ENCODE peak calls at places on chromosomes 16 and 17, in seven cellular contexts. C is GM12892, L is H1, G is K562, Q is SK-N-SH, X is GM12878, Z is HepG2. I is an unnamed sample.

GRCh38 chr17:14301279-14301760 is 439 bp downstream of the HS3ST3B1 start:
- DNase-seq in C (no peak), L (no peak), G (peak), Q (peak), X (no peak), Z (no peak), I (no peak)

GRCh38 chr16:55324491-55325447 is 766 bp downstream of the IRX6 start:
- DNase-seq in C (no peak), L (peak), G (no peak), Q (peak), X (no peak), Z (no peak), I (no peak)

GRCh38 chr17:74360993-74361612 is 565 bp downstream of the BTBD17 start:
- DNase-seq in C (no peak), L (no peak), G (no peak), Q (no peak), X (no peak), Z (no peak), I (no peak)

GRCh38 chr16:77227745-77228144 is 28.5 kb downstream of the SYCE1L start:
- DNase-seq in C (no peak), L (no peak), G (no peak), Q (no peak), X (no peak), Z (no peak), I (no peak)

GRCh38 chr17:45019177-45019711 is 32.2 kb downstream of the DCAKD start:
- DNase-seq in C (peak), L (no peak), G (peak), Q (peak), X (no peak), Z (no peak), I (peak)

GRCh38 chr16:1792836-1793577 is 498 bp downstream of the IGFALS start:
- DNase-seq in C (no peak), L (no peak), G (no peak), Q (no peak), X (no peak), Z (no peak), I (no peak)

GRCh38 chr17:75093543-75094158 is 5.9 kb downstream of the SLC16A5 start:
- DNase-seq in C (no peak), L (no peak), G (no peak), Q (no peak), X (no peak), Z (no peak), I (no peak)

GRCh38 chr16:50229149-50229726 is 37.1 kb upstream of the ADCY7 start:
- DNase-seq in C (no peak), L (no peak), G (peak), Q (no peak), X (no peak), Z (no peak), I (no peak)

GRCh38 chr16:23324727-23325126 is 22.6 kb downstream of the SCNN1B start:
- DNase-seq in C (no peak), L (no peak), G (no peak), Q (no peak), X (no peak), Z (peak), I (no peak)

GRCh38 chr17:8822401-8823035 is 23.4 kb upstream of the MFSD6L start:
- DNase-seq in C (no peak), L (peak), G (no peak), Q (no peak), X (no peak), Z (no peak), I (no peak)

GRCh38 chr16:1512174-1512573 is 19.0 kb downstream of the TELO2 start:
- DNase-seq in C (no peak), L (no peak), G (no peak), Q (no peak), X (no peak), Z (no peak), I (no peak)

GRCh38 chr17:2056221-2057129 is 1.6 kb downstream of the HIC1 start:
- DNase-seq in C (no peak), L (peak), G (no peak), Q (no peak), X (no peak), Z (no peak), I (no peak)

GRCh38 chr16:49461517-49461951 is 87.9 kb downstream of the C16orf78 start:
- DNase-seq in C (no peak), L (peak), G (no peak), Q (no peak), X (no peak), Z (no peak), I (no peak)

GRCh38 chr16:88854306-88855111 is 2.2 kb downstream of the GALNS start:
- DNase-seq in C (no peak), L (no peak), G (peak), Q (no peak), X (no peak), Z (no peak), I (no peak)

GRCh38 chr17:59561042-59561441 is 4.4 kb upstream of the DHX40 start:
- DNase-seq in C (peak), L (no peak), G (peak), Q (peak), X (no peak), Z (peak), I (no peak)

GRCh38 chr16:77148121-77148520 is 42.9 kb upstream of the MON1B start:
- DNase-seq in C (no peak), L (no peak), G (no peak), Q (no peak), X (no peak), Z (no peak), I (no peak)

GRCh38 chr16:53945996-53946395 is 242.0 kb downstream of the FTO start:
- DNase-seq in C (no peak), L (no peak), G (peak), Q (peak), X (no peak), Z (peak), I (no peak)

DNA sequence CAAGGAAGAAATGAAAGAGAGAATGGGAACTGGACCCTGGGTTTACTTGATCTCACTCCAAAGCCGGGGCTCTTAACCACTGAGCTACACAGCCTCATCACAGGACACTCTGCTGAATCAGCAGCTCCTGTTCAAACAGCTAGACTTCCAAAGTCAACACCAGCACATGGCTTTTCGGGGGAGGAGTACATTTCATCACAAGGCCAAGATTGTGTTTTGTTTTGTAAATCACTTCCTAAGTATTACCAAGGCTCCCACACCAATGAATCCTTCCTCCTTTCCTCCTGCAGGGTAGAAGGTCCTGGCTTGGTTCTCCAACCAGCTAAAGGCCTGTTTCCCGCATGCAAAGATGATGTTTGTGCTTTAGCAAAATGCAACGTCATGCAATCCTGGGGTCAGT is 152.6 kb downstream of the XYLT1 start:
- DNase-seq in C (no peak), L (no peak), G (no peak), Q (no peak), X (no peak), Z (no peak), I (no peak)
- TF ChIP-seq TAF1 in C (no peak), L (no peak), G (no peak), Q (no peak), X (no peak), Z (no peak), I (no peak)

GRCh38 chr17:39738568-39738901 is 797 bp downstream of the GRB7 start:
- DNase-seq in C (peak), L (peak), G (peak), Q (no peak), X (no peak), Z (peak), I (peak)

GRCh38 chr17:39737761-39738567 is at the start of gene GRB7:
- DNase-seq in C (no peak), L (peak), G (peak), Q (peak), X (no peak), Z (peak), I (peak)

GRCh38 chr17:39740357-39741111 is 2.8 kb downstream of the GRB7 start:
- DNase-seq in C (peak), L (peak), G (peak), Q (peak), X (no peak), Z (peak), I (no peak)

GRCh38 chr17:39739885-39740356 is 2.2 kb downstream of the GRB7 start:
- DNase-seq in C (no peak), L (no peak), G (no peak), Q (peak), X (no peak), Z (peak), I (no peak)

GRCh38 chr17:39739020-39739884 is 1.5 kb downstream of the GRB7 start:
- DNase-seq in C (no peak), L (peak), G (peak), Q (peak), X (no peak), Z (peak), I (no peak)
- TF ChIP-seq POLR2AphosphoS5 in C (no peak), L (peak), G (no peak), Q (no peak), X (no peak), Z (peak), I (no peak)

GRCh38 chr17:83203472-83204221 is 124.2 kb downstream of the METRNL start:
- DNase-seq in C (no peak), L (peak), G (no peak), Q (no peak), X (no peak), Z (no peak), I (no peak)
- TF ChIP-seq TAF1 in C (no peak), L (no peak), G (no peak), Q (no peak), X (no peak), Z (no peak), I (no peak)

DNA sequence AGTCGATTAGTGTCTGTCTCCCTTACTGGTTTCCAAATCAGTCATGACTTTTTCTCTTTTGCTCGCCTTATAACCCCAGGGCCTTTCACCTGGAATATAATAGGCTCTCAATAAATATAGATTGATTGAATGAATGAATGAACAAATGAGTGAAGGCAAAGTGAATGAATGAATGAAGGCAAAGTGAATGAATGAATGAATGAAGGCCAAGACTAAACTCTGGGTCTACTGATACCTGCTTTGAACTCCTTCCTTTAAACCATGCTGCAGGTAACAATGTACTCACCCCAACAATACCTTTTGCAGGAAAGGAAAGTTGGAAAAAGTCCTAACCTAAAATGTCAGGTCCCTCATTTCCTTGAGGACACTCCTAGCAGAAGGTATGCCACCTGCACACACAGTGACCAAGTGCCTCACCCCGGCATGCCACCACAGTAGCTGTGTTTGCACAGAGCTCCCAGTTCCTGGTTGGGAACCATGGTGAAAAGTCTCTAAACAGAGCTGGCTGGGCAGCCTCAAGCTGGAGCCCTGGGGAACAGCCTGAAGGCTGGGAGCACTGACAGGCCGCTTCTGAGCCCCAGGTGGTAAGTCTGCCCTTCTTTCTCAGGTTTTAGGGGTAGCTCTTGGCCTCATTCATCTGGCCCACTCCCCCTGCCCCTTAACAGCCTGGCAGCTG is 42.7 kb upstream of the ANKFN1 start:
- DNase-seq in C (no peak), L (no peak), G (no peak), Q (no peak), X (no peak), Z (no peak), I (no peak)
- TF ChIP-seq POLR2AphosphoS5 in C (no peak), L (no peak), G (no peak), Q (no peak), X (no peak), Z (no peak), I (no peak)

DNA sequence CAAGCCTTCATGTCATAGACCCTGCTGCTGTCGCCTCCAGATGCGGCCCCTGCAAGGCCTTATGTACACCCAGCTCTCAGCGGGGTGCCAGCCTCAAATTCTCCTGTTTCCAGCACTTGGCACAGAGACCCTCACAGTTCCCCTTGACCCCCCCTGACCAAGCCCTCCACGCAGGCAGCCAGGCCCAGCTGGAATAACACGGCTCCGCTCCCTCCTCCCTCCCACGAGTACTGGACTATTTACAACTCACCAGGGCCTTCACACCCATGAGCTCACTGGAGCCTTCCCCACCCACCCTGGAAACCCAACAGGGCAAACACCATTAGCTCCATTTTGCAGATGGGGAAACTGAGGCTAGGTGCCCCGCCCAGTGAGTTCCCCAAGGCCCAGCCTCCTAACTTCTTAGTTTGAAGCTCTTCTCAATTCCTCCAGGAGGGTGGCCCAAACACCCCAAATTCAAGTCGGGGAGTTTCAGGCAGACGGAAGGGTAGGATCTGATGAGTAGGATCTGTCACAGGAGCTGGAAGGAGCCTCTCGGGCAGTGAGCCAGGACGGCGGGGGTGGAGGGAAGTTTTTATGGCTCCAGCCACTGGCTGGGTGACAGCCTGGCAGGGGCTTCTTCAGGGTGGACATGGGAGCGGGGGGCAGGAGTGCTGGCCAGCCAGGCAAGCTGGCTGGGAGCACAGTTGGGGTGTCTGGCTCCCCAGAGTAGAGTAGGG is 17.5 kb upstream of the DLX4 start:
- DNase-seq in C (no peak), L (no peak), G (no peak), Q (peak), X (no peak), Z (no peak), I (no peak)
- TF ChIP-seq TAF1 in C (no peak), L (no peak), G (no peak), Q (no peak), X (no peak), Z (no peak), I (no peak)

DNA sequence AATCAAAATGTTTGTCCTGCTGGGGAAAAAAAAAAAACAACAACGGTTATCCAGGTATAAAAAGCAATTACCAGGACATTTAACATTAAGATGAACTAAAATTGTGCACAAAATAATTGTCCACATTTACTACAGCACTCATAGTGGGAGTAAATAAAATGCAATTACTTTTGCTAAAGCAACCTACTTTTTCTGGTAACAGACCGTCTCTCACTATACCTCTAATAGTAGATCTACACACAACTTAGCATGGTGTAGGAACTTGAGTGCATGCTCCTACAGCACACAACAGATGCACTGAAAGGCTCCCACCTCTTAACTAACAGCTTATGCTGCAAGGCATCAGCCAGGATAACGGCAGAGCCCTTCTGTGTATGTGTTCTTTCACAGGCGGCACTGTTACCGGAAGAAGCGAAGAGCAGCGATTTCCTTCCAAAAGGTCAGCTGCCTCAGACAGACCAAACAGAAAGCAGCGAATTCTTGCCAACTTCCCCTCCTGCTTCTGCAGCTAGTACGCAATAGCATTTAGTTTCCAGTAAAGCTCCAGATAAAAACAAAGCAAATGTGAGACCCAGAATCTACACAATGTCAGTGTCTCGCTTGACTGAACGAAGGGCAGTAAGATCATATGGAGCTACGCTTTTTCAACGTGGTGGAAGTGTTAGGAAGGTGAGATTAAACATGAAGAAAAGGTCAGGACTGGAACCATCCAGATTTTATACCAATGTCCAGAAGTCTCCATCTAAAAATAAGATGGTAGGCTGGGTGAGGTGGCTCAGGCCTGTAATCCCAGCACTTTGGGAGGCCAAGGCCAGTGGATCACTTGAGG is 27.6 kb downstream of the STAT5B start:
- DNase-seq in C (peak), L (no peak), G (no peak), Q (peak), X (peak), Z (peak), I (peak)
- TF ChIP-seq POLR2AphosphoS5 in C (peak), L (no peak), G (no peak), Q (peak), X (peak), Z (peak), I (peak)

GRCh38 chr16:84086996-84087395 is 29.7 kb downstream of the MBTPS1 start:
- DNase-seq in C (no peak), L (no peak), G (no peak), Q (no peak), X (no peak), Z (no peak), I (no peak)

GRCh38 chr16:84086357-84086756 is 30.4 kb downstream of the MBTPS1 start:
- DNase-seq in C (no peak), L (no peak), G (no peak), Q (peak), X (no peak), Z (no peak), I (no peak)

GRCh38 chr16:84090212-84090611 is 26.5 kb downstream of the MBTPS1 start:
- DNase-seq in C (no peak), L (no peak), G (no peak), Q (no peak), X (no peak), Z (no peak), I (no peak)

GRCh38 chr16:84087461-84088151 is 29.1 kb downstream of the MBTPS1 start:
- DNase-seq in C (no peak), L (no peak), G (no peak), Q (no peak), X (no peak), Z (no peak), I (no peak)

DNA sequence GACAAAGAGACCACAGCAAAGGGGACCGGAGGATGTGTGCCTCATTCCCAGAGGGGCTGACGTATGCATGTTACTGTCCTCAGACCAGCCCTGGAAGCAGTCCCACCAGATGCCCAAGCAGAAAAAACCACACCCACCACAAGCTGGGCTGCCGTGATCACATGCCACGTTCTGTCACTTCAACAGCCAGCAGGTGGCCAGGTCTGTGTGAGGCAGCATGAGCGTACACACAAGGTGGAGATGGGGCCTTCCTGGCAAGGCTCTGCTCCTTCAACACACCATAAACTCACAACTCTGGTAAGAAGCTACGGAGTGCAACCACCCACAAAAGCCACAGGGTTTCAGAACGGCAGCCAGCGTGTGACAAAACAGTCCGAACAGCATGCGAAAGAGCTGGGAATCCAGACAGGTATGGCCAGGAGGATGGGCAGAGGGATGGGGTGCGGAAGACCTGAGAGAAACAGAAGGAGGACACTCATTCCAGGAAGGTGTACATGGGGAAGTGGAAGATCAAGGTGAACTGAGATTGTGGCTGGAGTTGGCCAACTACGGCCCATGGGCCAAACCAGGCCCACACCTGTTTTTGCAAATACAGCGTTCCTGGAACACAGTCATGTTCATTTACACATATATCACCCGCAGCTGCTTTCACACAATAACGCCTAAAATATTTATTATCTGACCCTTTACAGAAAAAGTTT is 27.9 kb downstream of the MBTPS1 start:
- DNase-seq in C (peak), L (no peak), G (no peak), Q (no peak), X (peak), Z (peak), I (peak)
- TF ChIP-seq TAF1 in C (no peak), L (no peak), G (no peak), Q (no peak), X (no peak), Z (no peak), I (no peak)

DNA sequence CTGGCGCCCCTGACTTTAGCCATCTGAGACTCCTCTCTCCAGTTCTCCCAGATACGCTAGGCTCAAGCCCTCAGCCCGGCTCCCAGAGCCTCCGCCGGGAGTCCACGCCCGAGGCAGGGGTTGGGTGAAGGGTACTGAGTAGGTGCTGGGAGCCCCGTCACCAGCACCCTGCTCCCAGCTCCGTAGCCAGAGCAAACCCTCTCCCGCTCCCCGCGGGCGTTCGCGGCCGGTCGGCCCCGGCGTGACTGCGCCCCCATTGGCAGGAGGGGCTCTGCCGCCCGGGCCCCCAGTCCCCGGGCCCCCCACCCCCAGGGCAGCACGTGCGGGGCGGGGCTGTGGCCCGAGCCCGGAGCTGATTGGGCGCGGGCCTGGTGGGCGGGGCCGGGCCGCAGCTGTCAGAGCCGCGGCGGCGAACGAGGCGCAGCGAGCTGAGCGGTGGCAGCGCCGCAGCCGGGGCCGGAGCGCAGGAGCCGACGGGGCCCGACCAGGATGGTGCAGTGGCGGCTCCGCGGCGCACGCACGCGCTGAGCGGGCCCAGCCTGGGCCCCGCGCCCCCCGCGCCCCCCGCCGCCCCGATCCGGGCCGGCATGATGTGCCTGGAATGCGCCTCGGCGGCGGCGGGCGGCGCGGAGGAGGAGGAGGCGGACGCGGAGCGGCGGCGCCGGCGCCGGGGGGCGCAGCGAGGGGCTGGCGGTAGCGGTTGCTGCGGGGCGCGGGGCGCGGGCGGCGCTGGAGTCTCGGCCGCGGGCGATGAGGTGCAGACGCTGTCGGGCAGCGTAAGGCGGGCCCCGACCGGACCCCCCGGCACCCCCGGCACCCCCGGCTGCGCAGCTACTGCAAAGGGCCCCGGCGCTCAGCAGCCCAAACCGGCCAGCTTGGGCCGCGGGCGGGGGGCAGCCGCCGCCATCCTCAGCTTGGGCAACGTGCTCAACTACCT is at the start of gene SPNS2:
- DNase-seq in C (peak), L (peak), G (peak), Q (peak), X (no peak), Z (no peak), I (peak)
- TF ChIP-seq POLR2AphosphoS5 in C (no peak), L (no peak), G (no peak), Q (no peak), X (no peak), Z (no peak), I (no peak)